ENCODE peak calls at places on chromosomes 7 and 10, in nine cellular contexts. T, Y, O, I, X, P, F, V and J are unnamed samples. For H3K4me1, the result is how much of the 10 kb centered on the place peaks cover.

GRCh38 chr10:62961951-62962523 is 145.9 kb upstream of the EGR2 start:
- DNase-seq in F (no peak), Y (peak), P (no peak), I (no peak), X (no peak), V (no peak), O (no peak), T (peak), J (no peak)

GRCh38 chr7:1918881-1919525 is 248.9 kb downstream of the ELFN1 start:
- DNase-seq in Y (no peak), V (no peak), P (no peak), I (no peak), T (no peak), O (no peak), F (no peak), X (no peak), J (peak)

GRCh38 chr7:116780966-116781365 is 81.4 kb upstream of the CAPZA2 start:
- DNase-seq in X (no peak), P (no peak), T (no peak), V (no peak), F (no peak), Y (no peak), I (peak), O (no peak), J (no peak)

GRCh38 chr7:93861325-93861949 is 29.1 kb downstream of the TFPI2 start:
- DNase-seq in V (no peak), I (no peak), O (no peak), F (no peak), T (no peak), Y (no peak), P (no peak), X (no peak), J (no peak)

GRCh38 chr7:1692500-1693418 is 22.7 kb downstream of the ELFN1 start:
- DNase-seq in Y (no peak), F (no peak), X (peak), V (no peak), O (no peak), T (no peak), P (peak), I (peak), J (peak)

GRCh38 chr7:50724526-50725520 is 57.9 kb downstream of the GRB10 start:
- DNase-seq in I (no peak), F (no peak), T (no peak), Y (no peak), X (no peak), O (no peak), V (no peak), P (no peak), J (no peak)

GRCh38 chr7:87047-87446 is 105.3 kb upstream of the FAM20C start:
- DNase-seq in P (no peak), V (no peak), O (no peak), I (peak), T (no peak), Y (no peak), X (no peak), F (no peak), J (peak)

GRCh38 chr7:43642897-43643630 is 60.2 kb downstream of the STK17A start:
- DNase-seq in I (no peak), P (no peak), O (no peak), V (no peak), F (no peak), X (no peak), T (no peak), Y (no peak), J (no peak)

GRCh38 chr10:102642553-102643345 is 1.5 kb upstream of the TRIM8 start:
- DNase-seq in O (peak), F (no peak), I (peak), Y (peak), P (peak), T (peak), V (no peak), X (peak), J (peak)

GRCh38 chr7:106793015-106793651 is 71.9 kb upstream of the PIK3CG start:
- DNase-seq in F (no peak), I (peak), Y (no peak), P (peak), T (peak), O (peak), V (peak), X (no peak), J (no peak)

GRCh38 chr10:105611244-105611798 is 970.2 kb downstream of the SORCS3 start:
- DNase-seq in O (no peak), F (no peak), V (no peak), T (no peak), Y (no peak), X (no peak), P (peak), I (no peak), J (no peak)

GRCh38 chr7:13099197-13099795 is 411.9 kb downstream of the ARL4A start:
- DNase-seq in O (peak), T (no peak), F (no peak), V (no peak), I (no peak), P (no peak), X (no peak), Y (no peak), J (no peak)

GRCh38 chr7:155962191-155962967 is 150.1 kb upstream of the SHH start:
- DNase-seq in P (no peak), Y (no peak), F (no peak), T (no peak), O (no peak), X (no peak), I (no peak), V (no peak), J (no peak)

GRCh38 chr7:114819629-114820362 is 102.1 kb upstream of the MDFIC start:
- DNase-seq in Y (no peak), O (no peak), X (no peak), I (no peak), T (no peak), F (no peak), P (no peak), V (no peak), J (no peak)

GRCh38 chr7:128352138-128352537 is 8.4 kb upstream of the RBM28 start:
- DNase-seq in V (no peak), T (no peak), X (peak), I (peak), P (peak), O (no peak), Y (peak), F (no peak), J (peak)

GRCh38 chr10:102009801-102010425 is 46.1 kb downstream of the ARMH3 start:
- DNase-seq in I (peak), X (no peak), P (peak), O (no peak), F (peak), Y (peak), V (peak), T (peak), J (peak)

GRCh38 chr10:79103078-79103477 is 34.3 kb downstream of the ZMIZ1 start:
- DNase-seq in Y (no peak), V (no peak), T (no peak), X (no peak), F (no peak), O (no peak), P (no peak), I (no peak), J (no peak)
- H3K27ac ChIP-seq in Y (peak), V (no peak), T (no peak), X (no peak), F (no peak), O (no peak), P (no peak), I (peak), J (peak)

GRCh38 chr7:105352018-105352612 is 36.6 kb downstream of the SRPK2 start:
- DNase-seq in F (no peak), V (peak), Y (peak), T (peak), I (no peak), X (peak), O (no peak), P (no peak), J (peak)
- H3K4me1 ChIP-seq in F (under half), V (half or more), Y (under half), T (under half), I (under half), X (under half), O (under half), P (under half), J (under half)

DNA sequence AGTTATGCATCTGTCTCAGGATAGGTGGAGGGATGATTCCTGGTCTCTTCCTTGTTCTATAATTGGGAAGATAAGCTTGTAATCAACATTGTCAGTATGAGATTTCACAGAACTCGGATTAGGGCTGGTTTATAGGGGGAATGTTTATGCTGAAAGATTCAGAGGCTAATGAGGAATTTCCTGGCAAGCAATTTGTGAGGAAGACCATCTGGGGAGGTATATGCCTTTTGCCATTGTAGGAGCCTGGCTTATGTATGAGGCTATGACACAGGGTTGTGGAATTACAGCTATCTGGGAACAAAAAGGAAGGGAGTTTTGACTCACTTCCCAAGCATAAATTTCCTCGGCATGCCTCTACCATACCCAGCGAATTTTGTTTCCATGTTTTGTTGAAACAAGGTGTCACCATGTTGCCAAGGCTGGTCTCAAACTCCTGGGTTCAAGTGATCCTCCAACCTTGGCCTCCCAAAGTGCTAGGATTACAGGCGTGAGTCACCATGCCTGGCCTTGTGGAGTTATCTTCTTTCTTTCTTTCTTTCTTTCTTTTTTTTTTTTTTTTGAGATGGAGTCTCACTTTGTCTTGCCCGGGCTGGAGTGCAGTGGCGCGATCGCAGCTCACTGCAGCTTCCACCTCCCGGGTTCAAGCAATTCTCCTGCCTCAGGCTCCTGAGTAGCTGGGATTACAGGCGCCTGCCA is 1.6 kb upstream of the COPS6 start:
- DNase-seq in I (no peak), F (no peak), P (peak), O (no peak), X (no peak), Y (no peak), V (no peak), T (no peak), J (no peak)
- H3K4me3 ChIP-seq in I (no peak), F (no peak), P (no peak), O (no peak), X (no peak), Y (no peak), V (no peak), T (no peak), J (no peak)

GRCh38 chr7:8111282-8111681 is 142.7 kb downstream of the GLCCI1 start:
- DNase-seq in P (no peak), T (no peak), X (no peak), F (no peak), I (no peak), Y (no peak), V (no peak), O (no peak), J (no peak)

GRCh38 chr7:8113184-8113583 is 144.6 kb downstream of the GLCCI1 start:
- DNase-seq in X (no peak), P (no peak), F (no peak), V (no peak), Y (peak), O (no peak), I (no peak), T (no peak), J (peak)

GRCh38 chr7:8115547-8116402 is 146.2 kb downstream of the ICA1 start:
- DNase-seq in P (no peak), X (no peak), V (no peak), T (peak), I (no peak), F (no peak), O (no peak), Y (no peak), J (no peak)

GRCh38 chr7:8112685-8113084 is 144.1 kb downstream of the GLCCI1 start:
- DNase-seq in I (no peak), P (no peak), F (no peak), V (no peak), X (no peak), T (no peak), O (no peak), Y (no peak), J (no peak)

GRCh38 chr7:8114175-8114574 is 145.6 kb downstream of the GLCCI1 start:
- DNase-seq in T (no peak), V (no peak), F (no peak), O (no peak), X (no peak), I (no peak), P (no peak), Y (no peak), J (no peak)
- H3K27ac ChIP-seq in T (no peak), V (no peak), F (no peak), O (no peak), X (no peak), I (no peak), P (no peak), Y (no peak), J (no peak)

GRCh38 chr10:6220418-6221191 is 17.9 kb downstream of the PFKFB3 start:
- DNase-seq in O (no peak), Y (no peak), T (peak), P (peak), F (no peak), V (no peak), I (no peak), X (no peak), J (no peak)
- H3K4me1 ChIP-seq in O (under half), Y (under half), T (under half), P (under half), F (under half), V (under half), I (under half), X (under half), J (under half)

GRCh38 chr7:101823596-101823995 is 6.2 kb downstream of the CUX1 start:
- DNase-seq in X (no peak), Y (no peak), I (no peak), O (no peak), T (no peak), V (no peak), F (no peak), P (no peak), J (no peak)
- H3K4me3 ChIP-seq in X (no peak), Y (no peak), I (no peak), O (no peak), T (no peak), V (no peak), F (no peak), P (no peak), J (no peak)